ENCODE peak calls at places on chromosomes 13 and 19, in seven cellular contexts. O is GM06990, K is brain microvascular endothelial cell, L is stomach, Q is thoracic aorta, U is body of pancreas, E is fibroblast of the aortic adventitia. Y is an unnamed sample.

GRCh38 chr13:20188649-20189553 is 3.8 kb downstream of the GJB2 start:
- DNase-seq in E (no peak), K (no peak), L (no peak), O (no peak), Q (no peak), U (no peak), Y (no peak)

GRCh38 chr19:48842744-48843162 is 6.5 kb upstream of the HSD17B14 start:
- DNase-seq in K (peak; percentile 34), L (no peak), Q (no peak), U (peak; percentile 40), O (no peak), E (peak; percentile 71), Y (peak; percentile 68)

GRCh38 chr19:13537454-13537853 is 31.2 kb upstream of the CACNA1A start:
- DNase-seq in Q (no peak), O (no peak), L (no peak), U (peak; percentile 16), K (no peak), E (no peak), Y (no peak)

GRCh38 chr19:11657307-11657706 is 60.0 kb downstream of the ZNF627 start:
- DNase-seq in E (no peak), L (no peak), U (no peak), O (no peak), Q (no peak), K (no peak), Y (no peak)

GRCh38 chr13:46405457-46405856 is 18.4 kb upstream of the RUBCNL start:
- DNase-seq in Q (no peak), U (no peak), O (no peak), L (no peak), K (no peak), E (no peak), Y (no peak)

GRCh38 chr13:76570485-76570884 is 315.7 kb downstream of the KCTD12 start:
- DNase-seq in E (no peak), Q (no peak), K (no peak), U (no peak), L (no peak), O (no peak), Y (no peak)

GRCh38 chr19:17209126-17210036 is 5.8 kb upstream of the USE1 start:
- DNase-seq in L (peak; percentile 30), O (peak; percentile 78), U (no peak), E (no peak), Q (no peak), K (no peak), Y (peak; percentile 38)

GRCh38 chr19:22784051-22784450 is at the start of gene ZNF99:
- DNase-seq in U (peak; percentile 12), E (no peak), L (no peak), O (no peak), K (no peak), Q (peak; percentile 5), Y (no peak)

GRCh38 chr13:49302817-49303216 is 55.1 kb downstream of the CDADC1 start:
- DNase-seq in E (no peak), O (no peak), L (peak; percentile 55), U (no peak), Q (no peak), K (no peak), Y (no peak)

GRCh38 chr13:81760316-81760715 is 1419.4 kb upstream of the SPRY2 start:
- DNase-seq in U (no peak), K (no peak), O (no peak), E (no peak), Q (no peak), L (no peak), Y (no peak)

GRCh38 chr19:40394816-40395210 is 4.8 kb upstream of the HIPK4 start:
- DNase-seq in O (no peak), Q (no peak), K (no peak), U (no peak), E (no peak), L (no peak), Y (no peak)

GRCh38 chr13:51739403-51740112 is 64.4 kb downstream of the DHRS12 start:
- DNase-seq in O (no peak), U (no peak), K (no peak), L (no peak), E (no peak), Q (no peak), Y (peak; percentile 33)

GRCh38 chr13:30872685-30873443 is 33.2 kb upstream of the MEDAG start:
- DNase-seq in L (no peak), Q (no peak), U (no peak), K (peak; percentile 87), E (peak; percentile 92), O (no peak), Y (peak; percentile 83)

GRCh38 chr13:23466144-23467002 is 32.9 kb upstream of the SACS start:
- DNase-seq in K (peak; percentile 80), E (peak; percentile 86), U (peak; percentile 61), Q (peak; percentile 11), L (peak; percentile 61), O (peak; percentile 87), Y (peak; percentile 88)

GRCh38 chr13:41241626-41242025 is 21.8 kb downstream of the MTRF1 start:
- DNase-seq in E (no peak), K (no peak), L (no peak), Q (no peak), U (no peak), O (no peak), Y (no peak)

GRCh38 chr13:23506071-23506820 is 64.0 kb upstream of the TNFRSF19 start:
- DNase-seq in K (no peak), Q (no peak), L (no peak), O (no peak), U (no peak), E (no peak), Y (peak; percentile 6)

GRCh38 chr19:42273407-42274064 is 4.5 kb downstream of the CIC start:
- DNase-seq in E (no peak), O (peak; percentile 9), K (no peak), U (no peak), L (no peak), Q (no peak), Y (no peak)

GRCh38 chr13:78562237-78562889 is 41.0 kb downstream of the POU4F1 start:
- DNase-seq in E (no peak), L (no peak), Q (no peak), O (no peak), K (no peak), U (no peak), Y (no peak)

GRCh38 chr13:46389985-46390384 is 2.9 kb upstream of the RUBCNL start:
- DNase-seq in K (no peak), E (no peak), Q (no peak), U (peak; percentile 41), O (peak; percentile 73), L (no peak), Y (no peak)

GRCh38 chr19:485122-485521 is 11.2 kb upstream of the MADCAM1 start:
- DNase-seq in U (no peak), Q (no peak), E (no peak), K (no peak), L (no peak), O (no peak), Y (no peak)

GRCh38 chr13:30924321-30924720 is 8.1 kb upstream of the TEX26 start:
- DNase-seq in O (no peak), U (no peak), E (no peak), L (no peak), K (no peak), Q (no peak), Y (no peak)

GRCh38 chr19:43476606-43477005 is 11.2 kb upstream of the LYPD3 start:
- DNase-seq in O (no peak), L (no peak), Q (no peak), E (peak; percentile 87), U (no peak), K (no peak), Y (peak; percentile 78)

GRCh38 chr13:110323986-110324749 is 17.1 kb downstream of the COL4A2 start:
- DNase-seq in L (no peak), K (no peak), Q (no peak), O (no peak), E (peak; percentile 66), U (no peak), Y (no peak)

GRCh38 chr13:96993660-96994029 is 631 bp downstream of the OXGR1 start:
- DNase-seq in Q (no peak), U (no peak), L (no peak), E (no peak), K (no peak), O (no peak), Y (no peak)
- H3K4me3 ChIP-seq in Q (peak overlapping the region; percentile 65), U (no peak overlapping the region), L (peak overlapping the region; percentile 44), E (peak overlapping the region; percentile 57), K (peak overlapping the region; percentile 47), O (no peak overlapping the region), Y (peak overlapping the region; percentile 49)

GRCh38 chr13:84917252-84917878 is 881.9 kb downstream of the SLITRK6 start:
- DNase-seq in O (no peak), L (no peak), U (no peak), K (no peak), Q (no peak), E (peak; percentile 28), Y (peak; percentile 17)
- TF ChIP-seq CTCF in O (no peak), L (no peak), U (peak; percentile 13), K (no peak), Q (no peak), E (peak; percentile 16), Y (no peak)

GRCh38 chr19:6588508-6589345 is 2.2 kb downstream of the CD70 start:
- DNase-seq in O (no peak), E (no peak), Q (no peak), L (no peak), U (no peak), K (no peak), Y (no peak)

GRCh38 chr19:6587093-6587820 is 3.7 kb downstream of the CD70 start:
- DNase-seq in K (no peak), U (no peak), L (no peak), Q (no peak), E (peak; percentile 51), O (no peak), Y (peak; percentile 20)

GRCh38 chr19:6587998-6588507 is 2.9 kb downstream of the CD70 start:
- DNase-seq in L (no peak), E (no peak), O (no peak), K (no peak), Q (no peak), U (no peak), Y (no peak)

GRCh38 chr19:6590458-6591319 is at the start of gene CD70:
- DNase-seq in U (no peak), L (no peak), K (no peak), Q (no peak), O (peak; percentile 91), E (no peak), Y (no peak)

DNA sequence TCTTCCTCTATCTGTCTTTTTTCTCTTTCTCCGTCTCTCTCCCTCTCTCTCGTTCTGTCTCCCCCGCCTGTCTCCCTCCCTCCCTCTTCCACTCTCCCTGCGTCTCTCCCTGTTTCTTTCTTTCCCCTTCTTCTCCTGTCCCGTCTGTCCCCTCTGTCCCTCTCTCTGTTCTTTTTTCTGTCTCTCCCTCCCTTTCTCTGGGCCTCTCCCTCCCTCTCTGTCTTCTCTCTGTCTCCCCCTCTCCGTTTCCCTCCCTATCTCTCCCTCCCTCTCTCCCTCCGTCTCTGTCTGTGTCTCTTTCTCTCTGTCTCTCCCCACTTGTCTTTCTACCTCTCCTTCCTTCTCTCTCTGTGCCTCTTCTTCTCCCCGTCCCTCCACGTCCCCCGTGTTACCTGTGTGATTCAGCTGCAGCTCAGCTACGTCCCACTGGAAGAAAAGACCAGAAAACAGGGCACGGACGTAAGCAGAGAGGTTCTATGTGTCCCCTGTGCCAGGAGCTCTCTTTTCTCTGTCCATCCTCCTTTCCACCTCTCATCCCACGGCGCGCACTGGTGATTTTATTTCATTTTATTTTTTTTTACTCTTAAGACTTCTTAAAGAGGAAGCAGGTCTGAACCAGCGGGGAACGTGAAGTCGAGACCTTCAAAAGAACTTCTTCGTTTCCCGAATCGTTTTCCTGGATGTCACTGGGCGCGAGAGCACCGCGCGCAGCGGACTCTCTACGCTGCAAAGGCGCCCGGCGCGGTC is 1.1 kb downstream of the CD70 start:
- DNase-seq in U (no peak), Q (no peak), K (no peak), L (no peak), O (no peak), E (no peak), Y (no peak)
- H3K4me3 ChIP-seq in U (no peak overlapping the region), Q (peak overlapping the region; percentile 51), K (no peak overlapping the region), L (peak overlapping the region; percentile 2), O (peak overlapping the region; percentile 88), E (peak overlapping the region; percentile 10), Y (no peak overlapping the region)

GRCh38 chr19:55433292-55433691 is 9.8 kb downstream of the SHISA7 start:
- DNase-seq in K (no peak), E (no peak), U (no peak), L (no peak), O (no peak), Q (no peak), Y (no peak)
- TF ChIP-seq CTCF in K (no peak), E (no peak), U (no peak), L (no peak), O (no peak), Q (no peak), Y (no peak)